ENCODE peak calls at places on chromosome 21, in eight cellular contexts. O, U, M, H, A, W, Q and Y are unnamed samples.

GRCh38 chr21:25464275-25464674 is 143.0 kb downstream of the MRPL39 start:
- DNase-seq in U (no peak), H (no peak), A (no peak), Q (no peak), M (no peak), O (peak), W (no peak), Y (no peak)

GRCh38 chr21:39022901-39023693 is 160.2 kb downstream of the PSMG1 start:
- DNase-seq in W (peak), U (no peak), A (no peak), H (no peak), M (no peak), O (no peak), Q (peak), Y (no peak)

GRCh38 chr21:43812139-43812821 is 22.9 kb downstream of the RRP1 start:
- DNase-seq in U (no peak), A (no peak), W (no peak), M (no peak), O (peak), Q (no peak), H (peak), Y (peak)

GRCh38 chr21:32516729-32517649 is 68.3 kb downstream of the TCP10L start:
- DNase-seq in U (no peak), M (no peak), A (no peak), O (peak), W (peak), H (no peak), Q (peak), Y (peak)

GRCh38 chr21:14657241-14658008 is 111.3 kb upstream of the SAMSN1 start:
- DNase-seq in O (no peak), M (no peak), U (no peak), Q (no peak), W (no peak), A (no peak), H (no peak), Y (no peak)

GRCh38 chr21:41977034-41977950 is 23.5 kb upstream of the C2CD2 start:
- DNase-seq in U (no peak), H (no peak), Q (no peak), O (no peak), A (no peak), W (no peak), M (no peak), Y (no peak)

GRCh38 chr21:41766883-41767605 is at the start of gene RIPK4:
- DNase-seq in O (peak), U (peak), W (peak), A (peak), Q (peak), M (peak), H (no peak), Y (peak)

GRCh38 chr21:43328171-43328570 is 98.8 kb downstream of the SIK1 start:
- DNase-seq in U (no peak), M (no peak), Q (no peak), O (no peak), A (no peak), W (no peak), H (no peak), Y (no peak)

GRCh38 chr21:35988396-35989140 is 71.8 kb downstream of the SETD4 start:
- DNase-seq in O (peak), H (no peak), M (no peak), U (no peak), A (no peak), W (no peak), Q (no peak), Y (no peak)

GRCh38 chr21:35990609-35991008 is 69.7 kb downstream of the SETD4 start:
- DNase-seq in U (no peak), Q (no peak), H (no peak), W (no peak), A (no peak), M (no peak), O (no peak), Y (no peak)

GRCh38 chr21:35989185-35989735 is 71.1 kb downstream of the SETD4 start:
- DNase-seq in M (no peak), W (no peak), O (no peak), Q (peak), A (no peak), H (peak), U (no peak), Y (no peak)

GRCh38 chr21:35984654-35985366 is 75.5 kb downstream of the SETD4 start:
- DNase-seq in A (no peak), Q (no peak), M (no peak), W (no peak), O (no peak), H (no peak), U (no peak), Y (no peak)

DNA sequence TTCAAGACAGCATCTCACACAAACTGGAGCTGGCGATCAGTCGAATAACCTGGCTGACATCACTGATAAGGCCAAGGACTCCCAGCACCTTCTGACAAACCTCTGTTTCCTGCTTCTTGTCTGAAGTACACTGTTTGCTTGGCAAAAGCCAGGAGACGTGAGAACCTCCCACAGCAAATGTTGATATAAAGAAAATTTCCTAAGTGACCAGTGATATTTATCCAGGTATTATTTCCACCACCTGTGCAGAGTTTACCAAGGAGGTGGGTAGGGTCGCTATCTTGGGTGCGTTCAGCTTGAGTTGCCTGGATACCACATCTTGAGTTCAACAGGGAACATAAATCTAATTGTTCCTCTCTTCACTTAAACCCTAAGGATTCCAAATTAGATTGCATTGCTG is 72.9 kb downstream of the SETD4 start:
- DNase-seq in O (no peak), W (no peak), U (no peak), A (no peak), Q (no peak), M (no peak), H (no peak), Y (no peak)
- H3K27ac ChIP-seq in O (no peak), W (no peak), U (no peak), A (no peak), Q (no peak), M (no peak), H (no peak), Y (no peak)

DNA sequence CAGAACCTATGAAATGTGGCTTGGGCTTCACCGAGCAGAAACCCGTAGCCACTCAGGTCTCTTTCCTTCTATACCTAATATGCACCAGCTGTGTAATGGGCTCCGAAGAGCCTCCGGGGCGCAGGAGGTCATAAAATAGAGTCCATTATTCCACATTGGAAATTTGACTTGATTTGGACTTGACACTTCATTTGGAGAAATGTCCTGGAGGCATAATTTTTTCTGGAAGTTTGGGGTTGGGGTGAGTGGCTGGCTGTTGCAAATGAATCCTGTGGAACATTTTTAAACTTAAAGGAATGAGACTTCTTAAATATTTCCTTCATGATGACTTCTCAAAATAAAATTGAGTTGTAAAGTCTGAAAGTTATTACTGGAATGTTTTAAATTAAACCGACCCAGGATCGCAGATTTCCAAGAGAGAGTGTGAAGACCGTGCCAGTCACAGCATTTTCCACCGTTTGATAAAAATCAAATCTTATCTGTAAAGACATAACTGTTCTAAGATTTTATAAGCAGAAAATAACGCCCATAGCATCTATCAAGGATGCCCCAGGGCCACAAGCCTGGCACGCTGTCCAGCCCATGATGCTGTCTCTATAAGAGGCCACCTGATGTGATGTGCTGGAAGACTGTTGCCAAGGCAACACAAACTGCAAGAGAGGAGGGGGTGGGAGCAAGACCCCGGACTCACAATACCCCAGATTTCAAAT is 116.8 kb downstream of the DSCAM start:
- DNase-seq in A (no peak), M (no peak), O (no peak), H (no peak), Q (no peak), W (no peak), U (no peak), Y (no peak)
- H3K27ac ChIP-seq in A (no peak), M (no peak), O (no peak), H (no peak), Q (no peak), W (no peak), U (no peak), Y (no peak)

DNA sequence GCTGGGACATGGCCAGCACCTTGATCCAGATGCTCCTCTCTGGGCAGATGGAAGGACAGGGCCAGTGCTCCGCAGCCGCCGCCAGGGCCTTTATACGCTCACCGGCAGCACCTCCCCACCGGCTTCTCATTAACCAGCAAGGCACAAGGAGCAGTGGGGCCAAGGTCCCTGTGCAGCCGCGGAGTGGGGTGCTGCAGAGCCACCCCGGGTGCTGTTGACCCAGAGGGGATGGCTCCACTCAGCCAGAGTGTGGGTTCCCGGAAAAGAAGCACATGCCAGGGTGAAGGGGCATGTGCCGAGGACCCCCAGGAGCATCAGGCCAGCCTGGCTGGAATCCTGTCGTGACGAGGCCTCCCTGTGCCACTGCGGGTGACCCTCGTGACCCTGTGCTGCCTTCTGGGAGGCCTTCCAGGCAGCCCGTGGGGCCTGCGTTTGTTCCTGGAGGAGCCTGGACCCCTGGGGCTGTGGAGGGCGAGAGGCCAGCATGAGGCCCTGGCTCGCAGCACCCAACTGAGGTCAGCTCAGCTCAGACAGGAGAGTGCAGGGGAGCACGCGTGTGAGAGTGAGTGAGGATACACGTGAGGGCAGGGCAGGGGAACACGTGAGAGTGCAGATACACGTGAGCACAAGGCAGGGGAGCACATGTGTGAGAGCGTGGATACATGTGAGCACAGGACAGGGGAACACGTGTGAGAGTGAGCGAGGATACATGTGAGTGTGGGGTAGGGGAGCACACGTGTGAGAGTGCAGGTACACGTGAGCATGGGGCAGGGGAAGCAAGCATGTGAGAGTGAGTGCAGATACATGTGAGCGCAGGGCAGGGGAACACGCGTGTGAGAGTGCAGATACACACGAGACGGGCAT is at the start of gene FTCD:
- DNase-seq in W (no peak), H (peak), M (peak), U (no peak), A (no peak), Q (no peak), O (no peak), Y (no peak)
- H3K27ac ChIP-seq in W (no peak), H (no peak), M (no peak), U (no peak), A (no peak), Q (no peak), O (no peak), Y (no peak)

GRCh38 chr21:15801352-15801863 is 71.6 kb downstream of the USP25 start:
- DNase-seq in U (no peak), O (no peak), Q (no peak), M (no peak), A (no peak), H (no peak), W (no peak), Y (no peak)
- H3K27ac ChIP-seq in U (no peak), O (no peak), Q (no peak), M (no peak), A (no peak), H (no peak), W (no peak), Y (no peak)

GRCh38 chr21:36120304-36120902 is 14.5 kb upstream of the CBR3 start:
- DNase-seq in Q (peak), A (no peak), H (no peak), M (no peak), W (peak), O (no peak), U (no peak), Y (no peak)
- H3K27ac ChIP-seq in Q (peak), A (no peak), H (no peak), M (no peak), W (peak), O (no peak), U (no peak), Y (no peak)

GRCh38 chr21:45460611-45461368 is 55.8 kb downstream of the COL18A1 start:
- DNase-seq in O (peak), Q (peak), A (no peak), U (no peak), H (no peak), M (no peak), W (peak), Y (no peak)

GRCh38 chr21:45460011-45460565 is 55.1 kb downstream of the COL18A1 start:
- DNase-seq in U (no peak), A (no peak), M (no peak), H (no peak), O (no peak), W (no peak), Q (no peak), Y (no peak)

GRCh38 chr21:45458281-45459170 is 53.6 kb downstream of the COL18A1 start:
- DNase-seq in A (no peak), H (no peak), W (no peak), U (no peak), M (no peak), O (no peak), Q (no peak), Y (no peak)

GRCh38 chr21:45457832-45458172 is 52.8 kb downstream of the COL18A1 start:
- DNase-seq in A (no peak), U (no peak), O (no peak), W (no peak), M (no peak), Q (no peak), H (no peak), Y (no peak)

DNA sequence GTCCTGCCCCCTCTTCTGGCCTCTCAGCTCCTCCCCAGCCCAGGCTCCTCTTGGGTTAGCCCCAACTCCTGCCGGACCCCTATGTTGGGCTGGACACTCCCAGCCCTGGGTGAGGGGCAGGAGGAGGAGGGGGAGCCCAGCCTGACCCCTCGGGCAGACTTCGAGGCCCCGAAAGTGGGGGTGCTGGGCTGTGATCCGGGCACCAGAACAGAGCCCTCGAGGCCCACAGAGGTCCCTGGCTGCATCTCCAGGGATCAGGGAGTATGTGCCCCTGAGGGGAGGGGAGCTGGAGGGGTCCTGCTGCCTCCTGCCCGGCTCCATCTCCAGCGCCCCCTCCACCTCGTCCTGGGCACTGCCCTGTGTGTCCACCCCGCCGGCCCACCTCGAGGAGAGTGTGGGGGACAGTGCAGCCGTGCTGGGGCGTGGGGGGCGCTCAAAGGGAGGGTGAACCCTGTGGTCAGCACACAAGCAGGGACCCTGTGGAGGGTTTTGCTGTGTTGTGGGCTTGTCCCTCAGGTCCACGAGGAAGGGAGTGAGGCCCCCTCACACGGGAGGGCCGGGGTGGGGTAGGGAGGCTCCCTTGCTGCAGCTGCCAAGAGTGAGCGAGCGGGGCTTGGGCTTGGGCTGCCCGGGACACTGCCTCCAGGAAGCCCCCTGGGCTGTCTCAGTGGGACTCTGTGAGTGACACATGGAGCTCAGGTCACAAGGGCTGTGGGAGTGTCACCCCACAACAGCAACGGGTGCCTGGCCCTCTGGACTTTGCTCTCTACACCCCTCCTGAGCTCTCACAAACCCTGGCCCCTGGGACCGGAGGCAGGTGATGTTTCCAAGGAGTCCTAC is 54.4 kb downstream of the COL18A1 start:
- DNase-seq in H (no peak), A (no peak), O (no peak), U (no peak), M (no peak), Q (no peak), W (no peak), Y (no peak)
- H3K27ac ChIP-seq in H (peak), A (peak), O (no peak), U (no peak), M (no peak), Q (no peak), W (peak), Y (no peak)

DNA sequence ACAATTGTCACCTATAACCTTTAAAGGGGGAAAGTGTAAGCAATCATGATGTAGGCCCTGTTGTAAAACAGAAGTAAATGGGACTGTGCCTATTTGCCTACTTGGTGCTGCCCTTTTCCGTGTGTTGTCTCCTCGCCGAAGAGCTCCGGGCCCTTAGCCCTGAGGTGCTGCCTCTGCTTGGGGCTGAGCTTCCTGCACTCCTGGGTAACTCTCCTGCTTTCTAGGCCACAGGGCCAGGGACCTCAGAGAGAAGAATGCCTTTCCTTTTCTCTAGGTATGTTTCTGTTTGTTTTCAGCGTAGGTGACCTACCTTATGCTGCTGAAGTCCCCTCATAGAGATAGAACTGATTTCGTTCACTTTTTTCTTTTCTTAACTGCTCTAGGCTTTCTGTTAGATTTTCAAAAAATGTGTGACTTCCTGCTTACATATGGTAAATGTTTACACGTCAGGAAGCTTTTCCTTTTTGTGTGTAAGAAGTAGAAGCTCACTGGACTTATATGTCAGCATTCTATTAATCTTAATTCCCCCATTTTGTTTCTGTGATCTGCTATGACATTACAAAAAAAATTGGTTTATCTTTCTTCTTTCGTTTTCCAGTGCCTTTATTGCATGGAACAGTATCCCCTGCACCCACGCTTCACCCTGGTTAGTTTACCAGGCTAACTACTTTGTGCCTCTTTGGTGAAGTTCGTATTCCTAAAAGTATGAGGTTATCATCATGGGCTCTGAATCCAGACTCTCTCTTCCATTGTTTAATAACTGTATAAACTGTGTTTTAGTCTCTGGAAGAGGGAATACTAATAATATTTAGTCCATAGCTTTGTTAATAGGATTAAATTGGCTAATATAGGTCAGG is 61.7 kb downstream of the ITSN1 start:
- DNase-seq in Q (no peak), O (no peak), U (no peak), M (no peak), W (peak), H (no peak), A (no peak), Y (no peak)
- H3K27ac ChIP-seq in Q (no peak), O (peak), U (no peak), M (no peak), W (peak), H (no peak), A (no peak), Y (no peak)